ENCODE peak calls at places on chromosomes 13 and 19, in four cellular contexts. P, C, J and B are unnamed samples.

GRCh38 chr13:21637296-21637695 is 33.3 kb upstream of the MICU2 start:
- DNase-seq in P (peak; percentile 77), C (no peak), J (no peak), B (no peak)

GRCh38 chr19:4390017-4390861 is 10.1 kb downstream of the SH3GL1 start:
- DNase-seq in J (no peak), P (peak; percentile 61), C (peak; percentile 26), B (peak; percentile 46)

GRCh38 chr13:30038884-30039283 is 188.5 kb upstream of the UBL3 start:
- DNase-seq in C (no peak), P (peak; percentile 62), J (no peak), B (peak; percentile 54)

GRCh38 chr13:36915891-36916640 is 4.0 kb downstream of the SMAD9 start:
- DNase-seq in C (no peak), P (no peak), J (no peak), B (no peak)

GRCh38 chr13:53342623-53343022 is 314.0 kb downstream of the OLFM4 start:
- DNase-seq in C (no peak), P (no peak), J (no peak), B (no peak)

GRCh38 chr13:34506796-34507195 is 435.3 kb upstream of the NBEA start:
- DNase-seq in J (no peak), P (peak; percentile 59), C (no peak), B (no peak)

GRCh38 chr19:4059931-4060620 is 6.6 kb downstream of the ZBTB7A start:
- DNase-seq in C (peak; percentile 9), J (peak; percentile 47), P (no peak), B (peak; percentile 59)

GRCh38 chr13:99577934-99578917 is 77.0 kb downstream of the TM9SF2 start:
- DNase-seq in C (no peak), J (no peak), P (no peak), B (peak; percentile 29)

GRCh38 chr19:41298327-41298964 is 11.5 kb upstream of the CCDC97 start:
- DNase-seq in J (peak; percentile 55), P (peak; percentile 77), C (no peak), B (peak; percentile 96)

GRCh38 chr13:51315658-51316057 is 23.8 kb upstream of the SERPINE3 start:
- DNase-seq in C (peak; percentile 56), J (no peak), P (peak; percentile 46), B (no peak)

GRCh38 chr13:108755084-108755483 is 125.7 kb downstream of the MYO16 start:
- DNase-seq in J (no peak), C (no peak), P (no peak), B (no peak)

GRCh38 chr13:100854091-100854490 is 179.5 kb upstream of the TMTC4 start:
- DNase-seq in J (no peak), C (no peak), P (no peak), B (no peak)

GRCh38 chr13:41549491-41549890 is 92.1 kb downstream of the RGCC start:
- DNase-seq in J (no peak), P (no peak), C (no peak), B (no peak)

GRCh38 chr19:38975214-38975860 is at the start of gene FBXO17:
- DNase-seq in P (peak; percentile 72), J (no peak), C (no peak), B (peak; percentile 54)

GRCh38 chr13:112804374-112804773 is 114.5 kb downstream of the ATP11A start:
- DNase-seq in J (no peak), C (no peak), P (no peak), B (no peak)

GRCh38 chr13:45696610-45697226 is 5.4 kb upstream of the CBY2 start:
- DNase-seq in J (no peak), P (peak; percentile 43), C (no peak), B (no peak)

GRCh38 chr19:38698225-38699026 is 45.8 kb downstream of the CAPN12 start:
- DNase-seq in C (no peak), J (no peak), P (no peak), B (no peak)

GRCh38 chr19:32189956-32190706 is 155.3 kb upstream of the ZNF507 start:
- DNase-seq in C (no peak), P (no peak), J (no peak), B (no peak)

GRCh38 chr19:664913-665443 is 2.0 kb upstream of the RNF126 start:
- DNase-seq in C (peak; percentile 81), P (peak; percentile 67), J (peak; percentile 73), B (peak; percentile 90)

GRCh38 chr19:8890260-8890659 is 58.1 kb downstream of the MBD3L1 start:
- DNase-seq in J (no peak), P (no peak), C (no peak), B (no peak)

GRCh38 chr19:49423985-49424303 is 703 bp upstream of the PTH2 start:
- DNase-seq in P (no peak), J (no peak), C (no peak), B (no peak)

GRCh38 chr13:110714798-110715394 is 1.4 kb downstream of the ING1 start:
- DNase-seq in P (peak; percentile 41), C (peak; percentile 82), J (peak; percentile 48), B (peak; percentile 28)

GRCh38 chr19:7295912-7296486 is 1.8 kb upstream of the INSR start:
- DNase-seq in J (no peak), C (no peak), P (no peak), B (no peak)

GRCh38 chr13:105370011-105370645 is 1165.3 kb downstream of the EFNB2 start:
- DNase-seq in J (no peak), P (peak; percentile 30), C (peak; percentile 24), B (no peak)

GRCh38 chr19:33132425-33132824 is 511 bp downstream of the WDR88 start:
- DNase-seq in C (no peak), J (no peak), P (no peak), B (no peak)

GRCh38 chr13:72808917-72809500 is 27.1 kb downstream of the PIBF1 start:
- DNase-seq in J (no peak), C (peak; percentile 5), P (no peak), B (peak; percentile 2)

GRCh38 chr13:31023126-31023525 is 90.7 kb downstream of the TEX26 start:
- DNase-seq in J (no peak), P (no peak), C (no peak), B (no peak)

GRCh38 chr19:48587387-48587786 is 19.2 kb upstream of the SPACA4 start:
- DNase-seq in J (no peak), C (no peak), P (no peak), B (no peak)

GRCh38 chr19:3821857-3822364 is 35.7 kb upstream of the MATK start:
- DNase-seq in C (no peak), J (peak; percentile 76), P (no peak), B (peak; percentile 77)

GRCh38 chr13:90395348-90395747 is 952.1 kb upstream of the MIR17HG start:
- DNase-seq in P (no peak), C (no peak), J (no peak), B (no peak)

GRCh38 chr13:112732679-112733078 is 42.8 kb downstream of the ATP11A start:
- DNase-seq in C (peak; percentile 11), J (no peak), P (no peak), B (no peak)

GRCh38 chr19:7265963-7266362 is 28.3 kb downstream of the INSR start:
- DNase-seq in P (no peak), C (no peak), J (no peak), B (no peak)

GRCh38 chr19:30406220-30406944 is 34.2 kb downstream of the ZNF536 start:
- DNase-seq in P (no peak), J (no peak), C (no peak), B (no peak)

GRCh38 chr13:44565881-44566280 is 10.2 kb downstream of the TSC22D1 start:
- DNase-seq in P (peak; percentile 77), J (no peak), C (no peak), B (no peak)

GRCh38 chr19:47257411-47258169 is 1.3 kb downstream of the CCDC9 start:
- DNase-seq in P (no peak), J (no peak), C (no peak), B (peak; percentile 31)

GRCh38 chr13:80591978-80592377 is 251.1 kb upstream of the SPRY2 start:
- DNase-seq in C (no peak), J (no peak), P (no peak), B (no peak)

GRCh38 chr13:56975647-56976046 is 165.1 kb upstream of the PRR20A start:
- DNase-seq in P (no peak), C (no peak), J (no peak), B (no peak)

GRCh38 chr13:74751739-74752138 is 617.5 kb upstream of the KLF12 start:
- DNase-seq in J (no peak), C (no peak), P (no peak), B (no peak)